ENCODE peak calls at places on chromosome 15, in four cellular contexts. L is kidney epithelial cell; Z is GM23248; N is CD8-positive, alpha-beta T cell. Y is an unnamed sample. For H3K36me3 and H3K27me3, the result is how much of the 10 kb centered on the place peaks cover.

GRCh38 chr15:71804695-71805470 is 5.5 kb upstream of the NR2E3 start:
- DNase-seq in L (no peak), Z (no peak), N (no peak), Y (no peak)

GRCh38 chr15:64851503-64851840 is 9.8 kb downstream of the PLEKHO2 start:
- DNase-seq in L (no peak), Z (peak), N (no peak), Y (peak)

GRCh38 chr15:63663906-63664305 is 66.7 kb downstream of the FBXL22 start:
- DNase-seq in L (no peak), Z (no peak), N (no peak), Y (no peak)

GRCh38 chr15:70088887-70089691 is 8.6 kb downstream of the TLE3 start:
- DNase-seq in L (no peak), Z (peak), N (no peak), Y (peak)

GRCh38 chr15:46394463-46394862 is 759.6 kb downstream of the SQOR start:
- DNase-seq in L (no peak), Z (no peak), N (no peak), Y (no peak)

GRCh38 chr15:101044625-101045235 is 125.6 kb downstream of the LRRK1 start:
- DNase-seq in L (no peak), Z (no peak), N (no peak), Y (peak)

GRCh38 chr15:92638291-92638708 is 17.3 kb downstream of the FAM174B start:
- DNase-seq in L (no peak), Z (no peak), N (no peak), Y (no peak)

GRCh38 chr15:48695088-48695834 is 49.8 kb upstream of the FBN1 start:
- DNase-seq in L (peak), Z (peak), N (no peak), Y (no peak)

GRCh38 chr15:71219101-71219500 is 103.8 kb downstream of the THSD4 start:
- DNase-seq in L (no peak), Z (no peak), N (no peak), Y (no peak)

GRCh38 chr15:60574801-60575631 is 96.1 kb upstream of the ICE2 start:
- DNase-seq in L (no peak), Z (no peak), N (no peak), Y (no peak)

GRCh38 chr15:40871749-40872617 is 2.1 kb downstream of the RHOV start:
- DNase-seq in L (no peak), Z (no peak), N (no peak), Y (peak)

GRCh38 chr15:74564182-74564581 is 23.2 kb downstream of the ARID3B start:
- DNase-seq in L (no peak), Z (no peak), N (no peak), Y (no peak)

GRCh38 chr15:62071711-62072308 is 5.0 kb downstream of the C2CD4A start:
- DNase-seq in L (no peak), Z (peak), N (no peak), Y (peak)

GRCh38 chr15:60661075-60661645 is 182.2 kb upstream of the ICE2 start:
- DNase-seq in L (no peak), Z (peak), N (no peak), Y (no peak)

GRCh38 chr15:48653913-48654630 is 8.6 kb upstream of the FBN1 start:
- DNase-seq in L (no peak), Z (no peak), N (no peak), Y (no peak)

GRCh38 chr15:53808058-53808703 is 48.7 kb upstream of the WDR72 start:
- DNase-seq in L (no peak), Z (peak), N (no peak), Y (peak)

GRCh38 chr15:101613130-101614000 is 38.8 kb downstream of the TM2D3 start:
- DNase-seq in L (no peak), Z (peak), N (no peak), Y (no peak)

GRCh38 chr15:71079208-71080044 is 35.8 kb upstream of the THSD4 start:
- DNase-seq in L (peak), Z (peak), N (no peak), Y (no peak)

GRCh38 chr15:31434418-31435255 is 108.0 kb downstream of the KLF13 start:
- DNase-seq in L (no peak), Z (peak), N (peak), Y (no peak)

GRCh38 chr15:63155486-63155885 is 1.8 kb downstream of the RPS27L start:
- DNase-seq in L (no peak), Z (no peak), N (no peak), Y (no peak)

GRCh38 chr15:44193651-44194396 is 1.2 kb downstream of the FRMD5 start:
- DNase-seq in L (no peak), Z (peak), N (no peak), Y (peak)

GRCh38 chr15:59438891-59439290 is 905 bp downstream of the FAM81A start:
- DNase-seq in L (no peak), Z (peak), N (no peak), Y (no peak)

GRCh38 chr15:60297047-60297446 is 100.7 kb downstream of the ANXA2 start:
- DNase-seq in L (no peak), Z (no peak), N (no peak), Y (no peak)

GRCh38 chr15:57290826-57291225 is 85.5 kb upstream of the CGNL1 start:
- DNase-seq in L (no peak), Z (peak), N (no peak), Y (no peak)

GRCh38 chr15:73704869-73705645 is 20.9 kb downstream of the CD276 start:
- DNase-seq in L (no peak), Z (peak), N (peak), Y (peak)

GRCh38 chr15:75456710-75457109 is 5.2 kb upstream of the SIN3A start:
- DNase-seq in L (no peak), Z (peak), N (no peak), Y (no peak)

GRCh38 chr15:75713338-75713895 is 769 bp upstream of the CSPG4 start:
- DNase-seq in L (no peak), Z (peak), N (no peak), Y (peak)

GRCh38 chr15:75065467-75065850 is 42.1 kb downstream of the PPCDC start:
- DNase-seq in L (no peak), Z (no peak), N (no peak), Y (no peak)

GRCh38 chr15:81351651-81352050 is 22.4 kb downstream of the TMC3 start:
- DNase-seq in L (no peak), Z (no peak), N (no peak), Y (no peak)

GRCh38 chr15:45640610-45641009 is 5.8 kb downstream of the SQOR start:
- DNase-seq in L (peak), Z (peak), N (no peak), Y (no peak)

GRCh38 chr15:33068007-33068441 is 126.5 kb downstream of the FMN1 start:
- DNase-seq in L (no peak), Z (peak), N (no peak), Y (peak)
- H3K4me3 ChIP-seq in L (no peak), Z (peak), N (peak), Y (peak)

DNA sequence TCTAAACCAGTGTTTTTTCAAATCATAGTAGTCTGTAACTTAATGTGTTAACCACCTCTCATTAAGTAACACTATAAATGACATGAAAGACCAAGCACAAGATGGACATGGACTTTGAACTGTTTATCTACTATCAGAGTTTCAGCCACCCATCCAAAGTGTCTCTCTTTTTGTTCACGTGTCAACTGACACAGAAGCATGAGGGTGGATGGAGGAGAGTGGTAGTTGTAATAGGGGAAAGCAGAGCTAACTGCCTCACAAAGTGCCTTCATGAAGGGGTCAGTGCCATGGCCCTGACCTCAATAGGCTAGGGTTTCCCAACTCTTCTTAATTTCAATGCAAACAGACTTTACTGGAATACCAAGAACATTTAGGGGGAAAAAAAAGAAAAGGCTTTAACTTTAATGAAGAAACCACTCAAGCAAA is 32.1 kb upstream of the TRPM7 start:
- DNase-seq in L (no peak), Z (no peak), N (no peak), Y (no peak)
- H3K36me3 ChIP-seq in L (under half), Z (under half), N (under half), Y (under half)

DNA sequence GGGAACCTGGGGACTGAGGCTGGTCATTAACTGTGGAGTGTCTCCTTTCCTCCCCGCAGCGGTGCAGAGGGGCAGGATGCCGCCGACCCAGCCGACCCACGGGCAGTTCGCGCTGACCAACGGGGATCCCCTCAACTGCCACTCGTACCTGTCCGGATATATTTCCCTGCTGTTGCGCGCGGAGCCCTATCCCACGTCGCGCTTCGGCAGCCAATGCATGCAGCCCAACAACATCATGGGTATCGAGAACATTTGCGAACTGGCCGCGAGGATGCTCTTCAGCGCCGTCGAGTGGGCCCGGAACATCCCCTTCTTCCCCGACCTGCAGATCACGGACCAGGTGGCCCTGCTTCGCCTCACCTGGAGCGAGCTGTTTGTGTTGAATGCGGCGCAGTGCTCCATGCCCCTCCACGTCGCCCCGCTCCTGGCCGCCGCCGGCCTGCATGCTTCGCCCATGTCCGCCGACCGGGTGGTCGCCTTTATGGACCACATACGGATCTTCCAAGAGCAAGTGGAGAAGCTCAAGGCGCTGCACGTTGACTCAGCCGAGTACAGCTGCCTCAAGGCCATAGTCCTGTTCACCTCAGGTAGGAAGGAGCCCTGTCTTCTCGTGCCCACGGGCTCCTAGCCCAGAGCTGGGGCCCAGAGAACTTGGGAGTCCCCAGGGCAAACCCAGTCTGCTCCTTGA is 3.7 kb downstream of the NR2F2 start:
- DNase-seq in L (no peak), Z (no peak), N (no peak), Y (peak)
- H3K27me3 ChIP-seq in L (under half), Z (under half), N (half or more), Y (half or more)

GRCh38 chr15:94105760-94106159 is 125.6 kb upstream of the MCTP2 start:
- DNase-seq in L (no peak), Z (peak), N (no peak), Y (no peak)
- H3K4me3 ChIP-seq in L (no peak), Z (no peak), N (no peak), Y (no peak)

GRCh38 chr15:78444255-78444654 is 6.2 kb downstream of the IREB2 start:
- DNase-seq in L (no peak), Z (no peak), N (no peak), Y (no peak)
- H3K36me3 ChIP-seq in L (under half), Z (under half), N (under half), Y (under half)

GRCh38 chr15:66254364-66255292 is 1.1 kb upstream of the MEGF11 start:
- DNase-seq in L (no peak), Z (no peak), N (no peak), Y (peak)

GRCh38 chr15:66252411-66253295 is 897 bp downstream of the MEGF11 start:
- DNase-seq in L (no peak), Z (peak), N (peak), Y (peak)

GRCh38 chr15:66255293-66255676 is 1.7 kb upstream of the MEGF11 start:
- DNase-seq in L (no peak), Z (no peak), N (no peak), Y (no peak)

GRCh38 chr15:66253296-66253642 is 281 bp downstream of the MEGF11 start:
- DNase-seq in L (no peak), Z (no peak), N (no peak), Y (peak)

GRCh38 chr15:66253643-66254363 is at the start of gene MEGF11:
- DNase-seq in L (no peak), Z (peak), N (no peak), Y (peak)
- H3K27me3 ChIP-seq in L (half or more), Z (half or more), N (under half), Y (half or more)

DNA sequence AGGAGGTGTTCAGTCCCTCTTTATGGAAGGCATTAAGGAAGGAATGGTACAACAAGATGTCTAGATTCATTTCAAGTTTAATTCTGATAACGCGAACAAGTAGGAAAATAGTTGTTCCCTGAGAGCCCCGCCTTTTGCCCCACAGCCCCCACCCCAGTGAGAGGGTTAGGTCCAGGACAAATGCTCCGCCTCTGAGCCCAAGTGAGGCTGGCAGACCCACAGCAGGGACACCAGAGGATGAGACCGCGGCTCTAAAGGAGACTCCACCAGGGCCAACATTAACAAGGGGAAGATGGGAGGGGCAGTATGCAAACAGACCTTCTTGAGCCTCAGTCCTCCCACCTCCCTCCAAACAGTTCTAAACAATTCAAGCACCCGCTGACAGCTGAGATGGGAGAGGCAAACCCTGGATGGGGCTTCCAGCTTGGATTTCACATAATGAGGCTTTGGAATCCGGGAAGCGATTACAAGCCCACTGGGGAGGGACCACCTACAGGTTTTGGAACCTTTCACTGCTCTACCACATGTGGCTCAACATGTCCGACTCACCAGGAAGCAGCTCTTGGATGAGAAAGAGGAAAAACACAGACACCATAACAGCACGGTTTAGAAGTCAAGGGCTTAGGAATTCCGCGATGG is 42.9 kb upstream of the IREB2 start:
- DNase-seq in L (no peak), Z (no peak), N (no peak), Y (peak)
- H3K4me3 ChIP-seq in L (no peak), Z (no peak), N (no peak), Y (no peak)

GRCh38 chr15:19956124-19956796 is 585.3 kb downstream of the GOLGA6L6 start:
- DNase-seq in L (no peak), Z (no peak), N (no peak), Y (no peak)
- H3K36me3 ChIP-seq in L (under half), Z (under half), N (under half), Y (under half)

GRCh38 chr15:38626443-38627050 is 61.9 kb upstream of the RASGRP1 start:
- DNase-seq in L (no peak), Z (no peak), N (no peak), Y (no peak)
- H3K27me3 ChIP-seq in L (under half), Z (under half), N (under half), Y (under half)

Y was measured in H7.